ENCODE peak calls at places on chromosomes 2 and 18, in four cellular contexts. One of them, this sample, is unnamed.
A peak's percentile ranks its signal among the peaks of the same experiment; 100 is the strongest.

GRCh38 chr2:160752475-160753330 is 259.1 kb upstream of the RBMS1 start:
- DNase-seq in WTC11: peak; percentile 21
- DNase-seq in K562: no peak
- DNase-seq in HepG2: no peak
- DNase-seq in this sample: no peak

GRCh38 chr2:45380131-45380836 is 230.8 kb downstream of the SRBD1 start:
- DNase-seq in WTC11: no peak
- DNase-seq in K562: no peak
- DNase-seq in HepG2: peak; percentile 15
- DNase-seq in this sample: no peak

GRCh38 chr2:216776076-216776726 is 80.9 kb upstream of the IGFBP5 start:
- DNase-seq in WTC11: no peak
- DNase-seq in K562: peak; percentile 30
- DNase-seq in HepG2: no peak
- DNase-seq in this sample: no peak

GRCh38 chr2:157471078-157471477 is 27.2 kb upstream of the CYTIP start:
- DNase-seq in WTC11: no peak
- DNase-seq in K562: no peak
- DNase-seq in HepG2: no peak
- DNase-seq in this sample: no peak

GRCh38 chr18:7566244-7566586 is 901 bp upstream of the PTPRM start:
- DNase-seq in WTC11: no peak
- DNase-seq in K562: no peak
- DNase-seq in HepG2: no peak
- DNase-seq in this sample: no peak

GRCh38 chr2:201396595-201396994 is 39.5 kb upstream of the FLACC1 start:
- DNase-seq in WTC11: no peak
- DNase-seq in K562: no peak
- DNase-seq in HepG2: no peak
- DNase-seq in this sample: no peak

GRCh38 chr2:1055014-1055595 is 104.5 kb downstream of the SNTG2 start:
- DNase-seq in WTC11: no peak
- DNase-seq in K562: no peak
- DNase-seq in HepG2: no peak
- DNase-seq in this sample: no peak

GRCh38 chr2:111624401-111625156 is 259.4 kb downstream of the ANAPC1 start:
- DNase-seq in WTC11: no peak
- DNase-seq in K562: no peak
- DNase-seq in HepG2: peak; percentile 21
- DNase-seq in this sample: no peak

GRCh38 chr2:20094142-20094792 is 42.8 kb upstream of the LAPTM4A start:
- DNase-seq in WTC11: no peak
- DNase-seq in K562: no peak
- DNase-seq in HepG2: no peak
- DNase-seq in this sample: no peak

GRCh38 chr2:105872142-105872728 is 127.5 kb downstream of the NCK2 start:
- DNase-seq in WTC11: no peak
- DNase-seq in K562: no peak
- DNase-seq in HepG2: no peak
- DNase-seq in this sample: no peak

DNA sequence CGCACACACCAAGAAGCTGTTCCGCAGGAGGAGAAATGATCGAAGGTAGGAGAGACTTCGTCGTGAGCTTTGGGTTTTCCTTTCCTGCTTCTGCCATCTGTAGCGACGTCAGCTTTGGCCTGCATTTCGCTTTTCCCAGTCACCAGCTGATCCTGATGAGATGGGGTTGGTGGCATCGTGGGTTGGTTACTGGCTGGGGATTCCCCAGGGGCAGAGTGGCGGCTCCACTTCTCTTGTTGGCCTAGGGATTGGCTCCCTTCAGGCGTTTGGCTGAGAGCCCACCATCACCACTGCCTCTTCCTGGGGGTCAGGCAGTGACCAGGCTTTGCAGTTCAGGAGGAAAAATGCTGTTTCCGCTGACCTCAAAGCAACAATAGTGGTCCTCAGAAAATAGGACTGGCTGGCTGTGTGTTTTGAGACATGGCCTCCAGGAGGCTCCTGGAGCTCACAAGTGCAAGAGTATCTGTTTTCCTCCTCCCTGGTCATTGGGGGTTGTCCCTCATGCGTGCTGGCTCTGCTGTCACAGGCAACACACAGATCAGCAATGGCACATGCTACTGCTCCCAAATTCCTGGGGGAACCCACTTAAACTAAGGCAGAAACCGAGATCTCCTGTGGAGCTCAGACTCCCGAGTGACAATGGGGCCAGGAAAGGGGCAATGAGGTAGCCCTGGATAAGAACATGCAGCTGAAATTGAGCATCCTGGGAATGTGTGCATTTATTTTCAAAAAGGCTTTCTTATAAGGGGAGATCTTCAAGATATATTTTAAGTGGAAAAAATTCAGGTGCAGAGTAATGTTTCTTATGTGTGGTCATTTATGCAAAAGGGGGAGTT is 173.0 kb downstream of the CTIF start:
- DNase-seq in WTC11: peak; percentile 40
- DNase-seq in K562: peak; percentile 50
- DNase-seq in HepG2: peak; percentile 13
- DNase-seq in this sample: peak; percentile 41
- TF ChIP-seq ELF4 in WTC11: no peak
- TF ChIP-seq ELF4 in K562: no peak
- TF ChIP-seq ELF4 in HepG2: no peak
- TF ChIP-seq ELF4 in this sample: no peak

DNA sequence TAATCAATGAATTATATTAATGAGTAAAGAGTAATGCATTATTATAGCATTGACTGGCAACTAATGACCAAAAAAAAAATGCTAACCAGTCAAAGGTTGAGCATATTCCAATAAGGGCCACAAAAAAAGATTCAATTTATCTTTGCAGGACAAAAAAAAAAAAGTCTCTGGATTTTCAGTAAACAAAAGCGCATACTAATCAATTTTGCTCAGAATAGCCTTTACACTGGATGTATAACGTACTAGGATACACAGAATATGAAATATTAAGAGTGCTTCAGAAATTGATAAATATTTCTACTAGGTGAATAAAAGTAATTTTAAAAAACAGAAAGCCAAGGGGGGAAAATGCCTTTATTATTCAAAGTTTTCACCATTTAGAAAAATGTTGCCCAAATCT is 74.4 kb downstream of the NBAS start:
- DNase-seq in WTC11: no peak
- DNase-seq in K562: no peak
- DNase-seq in HepG2: no peak
- DNase-seq in this sample: no peak
- TF ChIP-seq ELF4 in WTC11: no peak
- TF ChIP-seq ELF4 in K562: no peak
- TF ChIP-seq ELF4 in HepG2: no peak
- TF ChIP-seq ELF4 in this sample: no peak

GRCh38 chr2:219571311-219572236 is at the start of gene OBSL1:
- DNase-seq in WTC11: peak; percentile 88
- DNase-seq in K562: peak; percentile 91
- DNase-seq in HepG2: peak; percentile 90
- DNase-seq in this sample: peak; percentile 77
- TF ChIP-seq ELF4 in WTC11: no peak
- TF ChIP-seq ELF4 in K562: no peak
- TF ChIP-seq ELF4 in HepG2: no peak
- TF ChIP-seq ELF4 in this sample: no peak

GRCh38 chr2:187372213-187372612 is 75.8 kb downstream of the CALCRL start:
- DNase-seq in WTC11: no peak
- DNase-seq in K562: no peak
- DNase-seq in HepG2: no peak
- DNase-seq in this sample: no peak
- TF ChIP-seq ELF4 in WTC11: no peak
- TF ChIP-seq ELF4 in K562: no peak
- TF ChIP-seq ELF4 in HepG2: no peak
- TF ChIP-seq ELF4 in this sample: no peak

GRCh38 chr2:158776236-158776635 is 18.9 kb upstream of the DAPL1 start:
- DNase-seq in WTC11: no peak
- DNase-seq in K562: no peak
- DNase-seq in HepG2: no peak
- DNase-seq in this sample: no peak

GRCh38 chr2:158774663-158775062 is 20.5 kb upstream of the DAPL1 start:
- DNase-seq in WTC11: no peak
- DNase-seq in K562: no peak
- DNase-seq in HepG2: no peak
- DNase-seq in this sample: no peak

GRCh38 chr2:158775273-158776027 is 19.7 kb upstream of the DAPL1 start:
- DNase-seq in WTC11: no peak
- DNase-seq in K562: no peak
- DNase-seq in HepG2: no peak
- DNase-seq in this sample: no peak

GRCh38 chr2:158772306-158773078 is 22.6 kb upstream of the DAPL1 start:
- DNase-seq in WTC11: no peak
- DNase-seq in K562: no peak
- DNase-seq in HepG2: no peak
- DNase-seq in this sample: no peak

GRCh38 chr2:158773121-158773520 is 22.0 kb upstream of the DAPL1 start:
- DNase-seq in WTC11: no peak
- DNase-seq in K562: no peak
- DNase-seq in HepG2: no peak
- DNase-seq in this sample: no peak
- TF ChIP-seq ELF4 in WTC11: no peak
- TF ChIP-seq ELF4 in K562: no peak
- TF ChIP-seq ELF4 in HepG2: no peak
- TF ChIP-seq ELF4 in this sample: no peak

DNA sequence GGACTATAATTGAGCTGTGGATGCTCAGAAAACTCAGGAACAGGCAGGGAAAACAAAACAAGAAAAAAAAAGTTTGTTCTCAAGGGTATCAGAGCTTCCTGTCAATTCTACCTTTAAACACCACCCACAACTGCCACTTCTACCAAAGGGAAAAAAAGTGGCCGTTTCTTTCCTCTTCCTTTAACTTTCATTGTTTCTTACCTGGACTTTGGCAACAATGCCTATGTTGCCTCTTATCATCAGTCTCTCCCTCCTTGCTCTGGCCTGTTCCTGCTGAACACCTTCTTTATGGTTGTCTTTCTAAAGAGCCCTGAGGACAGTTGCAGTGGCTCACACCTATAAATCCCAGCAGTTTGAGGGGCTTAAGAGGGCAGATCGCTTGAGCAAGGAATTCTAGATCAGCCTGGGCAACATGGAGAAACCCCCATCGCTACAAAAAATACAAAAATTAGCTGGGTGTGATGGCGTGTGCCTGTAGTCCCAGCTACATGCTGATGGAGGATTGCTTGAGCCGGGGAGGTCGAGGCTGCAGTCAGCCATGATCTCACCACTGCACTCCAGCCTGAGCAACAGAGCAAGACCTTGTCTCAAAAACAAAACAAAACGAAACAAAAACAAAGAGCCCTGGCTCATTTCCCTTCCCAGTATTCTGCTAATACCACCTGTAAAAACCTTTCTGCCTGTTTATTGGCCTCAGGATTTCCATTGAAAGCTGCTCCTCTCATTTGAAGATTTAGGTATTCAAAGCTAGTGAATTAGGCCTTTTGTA is 18.0 kb upstream of the NR4A2 start:
- DNase-seq in WTC11: no peak
- DNase-seq in K562: no peak
- DNase-seq in HepG2: no peak
- DNase-seq in this sample: no peak
- TF ChIP-seq ELF4 in WTC11: no peak
- TF ChIP-seq ELF4 in K562: no peak
- TF ChIP-seq ELF4 in HepG2: no peak
- TF ChIP-seq ELF4 in this sample: no peak

GRCh38 chr2:171712051-171712450 is 24.8 kb downstream of the DYNC1I2 start:
- DNase-seq in WTC11: no peak
- DNase-seq in K562: no peak
- DNase-seq in HepG2: no peak
- DNase-seq in this sample: peak; percentile 9
- TF ChIP-seq ELF4 in WTC11: no peak
- TF ChIP-seq ELF4 in K562: no peak
- TF ChIP-seq ELF4 in HepG2: no peak
- TF ChIP-seq ELF4 in this sample: no peak

GRCh38 chr2:68650645-68651044 is 7.3 kb downstream of the PROKR1 start:
- DNase-seq in WTC11: no peak
- DNase-seq in K562: no peak
- DNase-seq in HepG2: no peak
- DNase-seq in this sample: no peak
- TF ChIP-seq ELF4 in WTC11: no peak
- TF ChIP-seq ELF4 in K562: no peak
- TF ChIP-seq ELF4 in HepG2: no peak
- TF ChIP-seq ELF4 in this sample: no peak

GRCh38 chr2:156430978-156431358 is 5.2 kb upstream of the GPD2 start:
- DNase-seq in WTC11: no peak
- DNase-seq in K562: peak; percentile 68
- DNase-seq in HepG2: no peak
- DNase-seq in this sample: no peak
- TF ChIP-seq ELF4 in WTC11: no peak
- TF ChIP-seq ELF4 in K562: no peak
- TF ChIP-seq ELF4 in HepG2: no peak
- TF ChIP-seq ELF4 in this sample: no peak